ENCODE peak calls at places on chromosomes 16 and 17, in five cellular contexts. C is upper lobe of right lung, F is right lobe of liver, U is lung, H is endothelial cell of umbilical vein. Y is an unnamed sample.

GRCh38 chr17:66343531-66344078 is 41.2 kb downstream of the PRKCA start:
- DNase-seq in C (no peak), F (no peak), U (no peak), H (no peak), Y (no peak)

GRCh38 chr17:27379863-27380533 is 76.2 kb upstream of the KSR1 start:
- DNase-seq in C (peak), F (peak), U (peak), H (peak), Y (peak)

GRCh38 chr17:78532311-78532710 is 44.9 kb downstream of the DNAH17 start:
- DNase-seq in C (peak), F (no peak), U (no peak), H (no peak), Y (no peak)

GRCh38 chr17:35801583-35802224 is 6.3 kb upstream of the MMP28 start:
- DNase-seq in C (peak), F (no peak), U (no peak), H (peak), Y (peak)

GRCh38 chr17:79167486-79167885 is 92.9 kb downstream of the ENGASE start:
- DNase-seq in C (no peak), F (no peak), U (no peak), H (no peak), Y (no peak)

GRCh38 chr16:2963611-2964415 is at the start of gene KREMEN2:
- DNase-seq in C (no peak), F (no peak), U (no peak), H (no peak), Y (no peak)

GRCh38 chr16:25051446-25052160 is 36.4 kb upstream of the ARHGAP17 start:
- DNase-seq in C (no peak), F (no peak), U (no peak), H (peak), Y (no peak)

GRCh38 chr17:81004336-81005015 is 12.8 kb downstream of the CHMP6 start:
- DNase-seq in C (peak), F (peak), U (no peak), H (no peak), Y (no peak)

GRCh38 chr16:50366126-50366525 is 2.7 kb downstream of the BRD7 start:
- DNase-seq in C (no peak), F (no peak), U (no peak), H (no peak), Y (no peak)

GRCh38 chr17:50564916-50565315 is 4.4 kb downstream of the CACNA1G start:
- DNase-seq in C (no peak), F (no peak), U (no peak), H (no peak), Y (peak)

GRCh38 chr17:81340606-81341346 is 45.7 kb upstream of the SLC38A10 start:
- DNase-seq in C (no peak), F (no peak), U (no peak), H (peak), Y (no peak)

GRCh38 chr17:59617141-59617757 is 2.4 kb upstream of the CLTC start:
- DNase-seq in C (no peak), F (no peak), U (no peak), H (no peak), Y (no peak)

GRCh38 chr17:82170412-82170961 is 42.2 kb downstream of the CCDC57 start:
- DNase-seq in C (peak), F (no peak), U (no peak), H (no peak), Y (peak)

GRCh38 chr17:16439303-16439791 is 24.0 kb downstream of the TRPV2 start:
- DNase-seq in C (no peak), F (no peak), U (no peak), H (no peak), Y (no peak)

GRCh38 chr16:4172070-4172469 is 55.8 kb upstream of the ADCY9 start:
- DNase-seq in C (no peak), F (no peak), U (no peak), H (no peak), Y (no peak)

GRCh38 chr16:73122604-73123386 is 74.9 kb upstream of the ZFHX3 start:
- DNase-seq in C (no peak), F (peak), U (no peak), H (peak), Y (no peak)

GRCh38 chr17:30278032-30278431 is 13.7 kb downstream of the BLMH start:
- DNase-seq in C (no peak), F (peak), U (no peak), H (peak), Y (no peak)

GRCh38 chr17:36592316-36592710 is 634 bp downstream of the DHRS11 start:
- DNase-seq in C (no peak), F (no peak), U (no peak), H (peak), Y (no peak)

GRCh38 chr17:73069164-73069774 is 23.2 kb downstream of the SLC39A11 start:
- DNase-seq in C (no peak), F (no peak), U (no peak), H (no peak), Y (no peak)

GRCh38 chr17:42709561-42709960 is 27.2 kb downstream of the CNTNAP1 start:
- DNase-seq in C (no peak), F (no peak), U (no peak), H (no peak), Y (no peak)

GRCh38 chr17:80195671-80196529 is 24.2 kb downstream of the SGSH start:
- DNase-seq in C (no peak), F (no peak), U (no peak), H (peak), Y (no peak)

GRCh38 chr17:2631211-2631610 is 37.8 kb downstream of the PAFAH1B1 start:
- DNase-seq in C (no peak), F (no peak), U (no peak), H (no peak), Y (no peak)

GRCh38 chr17:81601525-81602120 is 35.3 kb downstream of the NPLOC4 start:
- DNase-seq in C (no peak), F (no peak), U (no peak), H (peak), Y (peak)

GRCh38 chr17:32497431-32498205 is 10.8 kb downstream of the CDK5R1 start:
- DNase-seq in C (peak), F (no peak), U (no peak), H (no peak), Y (no peak)

GRCh38 chr17:76370261-76370993 is 14.0 kb upstream of the SPHK1 start:
- DNase-seq in C (no peak), F (peak), U (peak), H (peak), Y (no peak)

GRCh38 chr16:89921131-89921698 is 1.9 kb upstream of the TUBB3 start:
- DNase-seq in C (no peak), F (no peak), U (no peak), H (no peak), Y (no peak)

GRCh38 chr16:56192971-56193936 is 2.0 kb downstream of the GNAO1 start:
- DNase-seq in C (no peak), F (no peak), U (no peak), H (no peak), Y (no peak)

GRCh38 chr17:81991684-81992513 is 14.5 kb downstream of the ASPSCR1 start:
- DNase-seq in C (peak), F (peak), U (peak), H (peak), Y (peak)

GRCh38 chr17:27473748-27474609 is 17.7 kb downstream of the KSR1 start:
- DNase-seq in C (peak), F (no peak), U (peak), H (peak), Y (no peak)

GRCh38 chr17:75878174-75878998 is at the start of gene TRIM47:
- DNase-seq in C (peak), F (peak), U (peak), H (peak), Y (no peak)

GRCh38 chr16:54923055-54923473 is 7.6 kb upstream of the IRX5 start:
- DNase-seq in C (no peak), F (no peak), U (no peak), H (no peak), Y (no peak)

GRCh38 chr17:49414271-49414621 is 436 bp downstream of the PHB1 start:
- DNase-seq in C (no peak), F (no peak), U (no peak), H (no peak), Y (no peak)
- H3K27ac ChIP-seq in C (peak), F (no peak), U (peak), H (no peak), Y (no peak)

DNA sequence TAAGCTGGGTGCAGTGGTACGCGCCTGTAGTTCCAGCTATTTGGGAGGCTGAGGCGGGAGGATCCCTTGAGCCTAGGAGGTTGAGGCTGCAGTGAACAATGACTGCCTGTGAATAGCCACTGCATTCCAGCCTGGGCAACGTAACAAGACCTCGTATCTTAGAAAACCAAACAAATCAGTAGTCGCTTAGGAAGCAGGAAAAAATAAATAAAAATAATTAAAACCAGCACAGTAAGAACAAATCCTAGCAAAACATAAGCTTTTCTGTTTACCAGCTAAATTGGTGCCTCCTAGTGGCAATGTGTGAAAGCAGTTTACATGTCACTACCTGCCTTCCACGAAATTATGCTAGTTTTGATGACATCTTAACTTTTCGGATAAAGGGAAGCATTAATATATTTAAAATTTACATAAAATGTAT is 1.3 kb downstream of the ARMC5 start:
- DNase-seq in C (peak), F (no peak), U (no peak), H (peak), Y (no peak)
- H3K4me3 ChIP-seq in C (peak), F (no peak), U (no peak), H (peak), Y (peak)

GRCh38 chr17:61680921-61681320 is 89.9 kb upstream of the NACA2 start:
- DNase-seq in C (no peak), F (no peak), U (no peak), H (no peak), Y (no peak)
- H3K27ac ChIP-seq in C (no peak), F (no peak), U (no peak), H (no peak), Y (no peak)

GRCh38 chr17:45077643-45078042 is 16.5 kb downstream of the NMT1 start:
- DNase-seq in C (no peak), F (no peak), U (no peak), H (no peak), Y (no peak)
- H3K4me3 ChIP-seq in C (no peak), F (no peak), U (no peak), H (no peak), Y (no peak)

GRCh38 chr17:17819561-17819995 is 17.2 kb downstream of the SREBF1 start:
- DNase-seq in C (peak), F (peak), U (peak), H (peak), Y (peak)
- H3K27ac ChIP-seq in C (no peak), F (peak), U (peak), H (no peak), Y (peak)

GRCh38 chr17:17822189-17822978 is 14.4 kb downstream of the SREBF1 start:
- DNase-seq in C (no peak), F (peak), U (peak), H (no peak), Y (peak)

GRCh38 chr17:17818088-17818526 is 18.7 kb downstream of the SREBF1 start:
- DNase-seq in C (peak), F (no peak), U (no peak), H (no peak), Y (no peak)

GRCh38 chr17:17820046-17820445 is 16.7 kb downstream of the SREBF1 start:
- DNase-seq in C (no peak), F (no peak), U (no peak), H (no peak), Y (no peak)

GRCh38 chr17:17819111-17819510 is 17.7 kb downstream of the SREBF1 start:
- DNase-seq in C (no peak), F (no peak), U (no peak), H (no peak), Y (no peak)

GRCh38 chr17:17820457-17821158 is 16.2 kb downstream of the SREBF1 start:
- DNase-seq in C (no peak), F (no peak), U (no peak), H (no peak), Y (no peak)
- H3K4me3 ChIP-seq in C (no peak), F (no peak), U (no peak), H (no peak), Y (peak)

GRCh38 chr16:8712589-8713361 is 38.4 kb downstream of the ABAT start:
- DNase-seq in C (no peak), F (no peak), U (no peak), H (no peak), Y (peak)
- H3K27ac ChIP-seq in C (no peak), F (no peak), U (no peak), H (no peak), Y (peak)

GRCh38 chr17:28714281-28714680 is 2.6 kb upstream of the PROCA1 start:
- DNase-seq in C (no peak), F (no peak), U (no peak), H (no peak), Y (no peak)

GRCh38 chr17:28711723-28712036 is at the start of gene PROCA1:
- DNase-seq in C (no peak), F (no peak), U (no peak), H (no peak), Y (no peak)

GRCh38 chr17:28712705-28713415 is 1.2 kb upstream of the PROCA1 start:
- DNase-seq in C (no peak), F (no peak), U (no peak), H (no peak), Y (no peak)

GRCh38 chr17:28710948-28711722 is 553 bp downstream of the PROCA1 start:
- DNase-seq in C (peak), F (peak), U (peak), H (peak), Y (peak)

DNA sequence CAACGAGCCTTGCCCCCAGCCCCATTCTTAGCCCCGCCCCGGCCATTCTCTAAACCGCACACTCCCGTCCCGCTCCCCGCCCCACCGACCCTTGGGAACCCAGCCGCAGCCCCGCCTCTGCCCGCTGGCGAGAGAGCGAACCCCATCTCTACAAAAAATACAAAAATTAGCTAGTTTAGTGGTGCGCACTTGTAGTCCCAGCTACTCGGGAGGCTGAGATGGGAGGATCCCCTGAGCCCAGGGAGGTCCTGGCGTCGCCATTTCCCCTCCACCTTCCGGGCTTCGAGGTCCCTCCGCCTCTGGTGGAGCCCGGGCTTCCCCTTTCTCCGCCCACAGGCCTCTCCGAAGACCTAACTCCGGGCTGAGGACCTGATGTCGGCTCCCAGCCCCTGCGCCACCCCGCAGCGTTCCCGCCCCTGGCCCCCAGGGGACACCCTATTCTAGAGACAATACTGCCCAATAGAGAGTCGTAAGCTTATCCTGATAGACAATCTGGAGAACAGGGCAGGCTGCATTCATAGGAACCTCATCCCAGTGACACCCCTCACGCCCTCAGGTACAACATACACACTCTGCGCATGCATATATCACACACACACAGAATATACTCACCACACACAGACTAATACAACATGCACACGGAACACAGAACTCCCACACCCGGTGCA is 483 bp upstream of the PROCA1 start:
- DNase-seq in C (peak), F (no peak), U (no peak), H (no peak), Y (no peak)
- H3K4me3 ChIP-seq in C (peak), F (peak), U (no peak), H (no peak), Y (peak)

DNA sequence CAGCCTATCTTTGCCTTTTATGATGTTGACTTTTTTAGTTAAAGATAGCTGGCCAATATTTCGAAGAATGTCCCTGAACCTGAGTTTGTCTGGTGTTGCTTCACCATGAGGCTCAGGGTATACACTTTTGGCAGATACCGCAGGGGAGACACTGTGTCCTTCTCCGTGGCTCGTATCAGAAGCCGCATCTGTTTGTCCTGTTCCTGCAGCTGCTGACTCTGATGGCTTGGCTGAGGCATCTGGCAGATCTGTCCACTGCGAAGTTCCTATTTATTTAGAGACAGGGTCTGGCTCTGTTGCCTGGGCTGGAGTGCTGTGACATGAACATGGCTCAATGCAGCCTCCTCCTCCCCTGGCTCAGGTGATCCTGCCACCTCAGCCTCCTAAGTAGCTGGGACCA is 93.5 kb downstream of the CRISPLD2 start:
- DNase-seq in C (no peak), F (peak), U (no peak), H (no peak), Y (no peak)
- H3K27ac ChIP-seq in C (peak), F (peak), U (no peak), H (no peak), Y (no peak)